ENCODE peak calls at places on chromosomes 13 and 19, in four cellular contexts. Y is Peyer's patch, Z is body of pancreas, Q is IMR-90. R is an unnamed sample. For H3K4me1 and H3K27me3, the result is how much of the 10 kb centered on the place peaks cover.

GRCh38 chr13:55001881-55002280 is 1973.3 kb downstream of the OLFM4 start:
- DNase-seq in Y (no peak), Z (no peak), Q (no peak), R (no peak)

GRCh38 chr19:43595605-43595998 is 332 bp downstream of the IRGQ start:
- DNase-seq in Y (peak), Z (no peak), Q (no peak), R (no peak)

GRCh38 chr19:1672038-1672768 is 19.8 kb upstream of the TCF3 start:
- DNase-seq in Y (peak), Z (no peak), Q (peak), R (no peak)

GRCh38 chr13:71254384-71254783 is 612.6 kb downstream of the DACH1 start:
- DNase-seq in Y (no peak), Z (no peak), Q (no peak), R (no peak)

GRCh38 chr19:57829316-57829715 is 783 bp upstream of the ZNF587B start:
- DNase-seq in Y (no peak), Z (no peak), Q (peak), R (no peak)

GRCh38 chr19:39497850-39498261 is 891 bp upstream of the DLL3 start:
- DNase-seq in Y (peak), Z (peak), Q (peak), R (no peak)

GRCh38 chr19:5693195-5694166 is 3.4 kb downstream of the RPL36 start:
- DNase-seq in Y (no peak), Z (no peak), Q (no peak), R (no peak)

GRCh38 chr13:48575014-48575413 is 42.1 kb upstream of the RCBTB2 start:
- DNase-seq in Y (no peak), Z (no peak), Q (no peak), R (no peak)

GRCh38 chr13:99374994-99375805 is 68.0 kb upstream of the GPR183 start:
- DNase-seq in Y (peak), Z (no peak), Q (no peak), R (peak)

GRCh38 chr13:100537951-100538462 is 50.6 kb downstream of the GGACT start:
- DNase-seq in Y (no peak), Z (no peak), Q (no peak), R (no peak)

GRCh38 chr19:6271721-6272410 is 7.9 kb downstream of the MLLT1 start:
- DNase-seq in Y (peak), Z (peak), Q (peak), R (peak)

GRCh38 chr19:55156202-55157063 is 1.1 kb downstream of the TNNI3 start:
- DNase-seq in Y (no peak), Z (peak), Q (peak), R (no peak)

GRCh38 chr13:21852043-21852442 is 181.2 kb downstream of the FGF9 start:
- DNase-seq in Y (no peak), Z (no peak), Q (peak), R (no peak)

GRCh38 chr19:3801412-3802096 is 15.4 kb upstream of the MATK start:
- DNase-seq in Y (peak), Z (peak), Q (no peak), R (no peak)

GRCh38 chr13:94093652-94094310 is 385.7 kb downstream of the DCT start:
- DNase-seq in Y (no peak), Z (no peak), Q (peak), R (no peak)

GRCh38 chr13:60120617-60121016 is 43.1 kb downstream of the DIAPH3 start:
- DNase-seq in Y (no peak), Z (no peak), Q (no peak), R (no peak)

GRCh38 chr13:102620512-102620911 is 23.7 kb downstream of the TPP2 start:
- DNase-seq in Y (no peak), Z (no peak), Q (no peak), R (no peak)

GRCh38 chr13:28138756-28139470 is 568 bp downstream of the PAN3 start:
- DNase-seq in Y (peak), Z (peak), Q (peak), R (peak)

GRCh38 chr13:90618133-90618532 is 729.4 kb upstream of the MIR17HG start:
- DNase-seq in Y (no peak), Z (no peak), Q (no peak), R (no peak)

GRCh38 chr13:100818706-100819105 is 144.1 kb upstream of the TMTC4 start:
- DNase-seq in Y (no peak), Z (no peak), Q (no peak), R (no peak)

GRCh38 chr13:112341976-112342735 is 34.0 kb upstream of the SPACA7 start:
- DNase-seq in Y (no peak), Z (no peak), Q (no peak), R (no peak)

GRCh38 chr13:19093437-19093836 is 88.2 kb downstream of the TUBA3C start:
- DNase-seq in Y (no peak), Z (no peak), Q (no peak), R (no peak)

GRCh38 chr13:114101325-114101821 is 31.1 kb downstream of the RASA3 start:
- DNase-seq in Y (no peak), Z (peak), Q (no peak), R (no peak)

GRCh38 chr13:67062160-67062559 is 168.0 kb downstream of the PCDH9 start:
- DNase-seq in Y (no peak), Z (no peak), Q (no peak), R (no peak)

GRCh38 chr19:7010722-7011593 is 10.3 kb downstream of the MBD3L2B start:
- DNase-seq in Y (no peak), Z (no peak), Q (no peak), R (no peak)

GRCh38 chr19:4613258-4613751 is 26.0 kb upstream of the TNFAIP8L1 start:
- DNase-seq in Y (no peak), Z (no peak), Q (no peak), R (no peak)

GRCh38 chr19:4379383-4380253 is 20.7 kb downstream of the SH3GL1 start:
- DNase-seq in Y (peak), Z (peak), Q (peak), R (peak)

GRCh38 chr19:3683405-3683865 is 16.8 kb downstream of the PIP5K1C start:
- DNase-seq in Y (no peak), Z (no peak), Q (no peak), R (no peak)

GRCh38 chr13:110329258-110329657 is 22.2 kb downstream of the COL4A2 start:
- DNase-seq in Y (no peak), Z (no peak), Q (no peak), R (no peak)

GRCh38 chr13:110328509-110328908 is 21.4 kb downstream of the COL4A2 start:
- DNase-seq in Y (no peak), Z (no peak), Q (no peak), R (no peak)

GRCh38 chr13:110331362-110331761 is 24.3 kb downstream of the COL4A2 start:
- DNase-seq in Y (no peak), Z (no peak), Q (peak), R (no peak)

GRCh38 chr13:110329798-110330461 is 22.8 kb downstream of the COL4A2 start:
- DNase-seq in Y (no peak), Z (no peak), Q (peak), R (no peak)

DNA sequence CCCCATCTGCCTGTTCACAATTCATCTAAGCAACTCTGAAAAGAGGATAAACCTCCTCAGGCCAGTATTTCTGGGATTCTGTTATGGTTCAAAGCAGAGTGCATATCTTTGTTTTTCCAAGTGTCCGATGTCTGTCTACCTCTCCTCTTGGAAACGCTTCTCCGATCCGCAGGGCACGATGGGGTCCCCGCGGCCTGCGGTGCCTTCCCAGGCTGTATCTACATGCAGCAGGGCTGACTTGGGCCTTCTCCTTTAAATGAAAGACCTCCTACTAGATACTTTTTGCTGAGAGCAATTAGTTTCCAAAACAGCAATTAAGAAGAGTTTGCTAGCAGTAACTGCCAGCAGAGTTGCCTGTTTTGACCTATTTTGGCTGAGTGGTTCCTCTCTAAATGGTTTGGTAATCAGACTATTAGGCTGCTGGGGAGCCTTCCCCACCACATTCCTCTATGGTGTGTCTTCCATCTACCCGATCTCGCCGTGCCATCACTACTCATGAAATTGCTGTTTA is 23.5 kb downstream of the COL4A2 start:
- DNase-seq in Y (no peak), Z (no peak), Q (peak), R (no peak)
- H3K4me1 ChIP-seq in Y (under half), Z (under half), Q (half or more), R (under half)

GRCh38 chr19:19529783-19530422 is 1.2 kb downstream of the YJEFN3 start:
- DNase-seq in Y (no peak), Z (no peak), Q (no peak), R (no peak)
- TF ChIP-seq POLR2A in Y (no peak), Z (no peak), Q (no peak), R (no peak)

DNA sequence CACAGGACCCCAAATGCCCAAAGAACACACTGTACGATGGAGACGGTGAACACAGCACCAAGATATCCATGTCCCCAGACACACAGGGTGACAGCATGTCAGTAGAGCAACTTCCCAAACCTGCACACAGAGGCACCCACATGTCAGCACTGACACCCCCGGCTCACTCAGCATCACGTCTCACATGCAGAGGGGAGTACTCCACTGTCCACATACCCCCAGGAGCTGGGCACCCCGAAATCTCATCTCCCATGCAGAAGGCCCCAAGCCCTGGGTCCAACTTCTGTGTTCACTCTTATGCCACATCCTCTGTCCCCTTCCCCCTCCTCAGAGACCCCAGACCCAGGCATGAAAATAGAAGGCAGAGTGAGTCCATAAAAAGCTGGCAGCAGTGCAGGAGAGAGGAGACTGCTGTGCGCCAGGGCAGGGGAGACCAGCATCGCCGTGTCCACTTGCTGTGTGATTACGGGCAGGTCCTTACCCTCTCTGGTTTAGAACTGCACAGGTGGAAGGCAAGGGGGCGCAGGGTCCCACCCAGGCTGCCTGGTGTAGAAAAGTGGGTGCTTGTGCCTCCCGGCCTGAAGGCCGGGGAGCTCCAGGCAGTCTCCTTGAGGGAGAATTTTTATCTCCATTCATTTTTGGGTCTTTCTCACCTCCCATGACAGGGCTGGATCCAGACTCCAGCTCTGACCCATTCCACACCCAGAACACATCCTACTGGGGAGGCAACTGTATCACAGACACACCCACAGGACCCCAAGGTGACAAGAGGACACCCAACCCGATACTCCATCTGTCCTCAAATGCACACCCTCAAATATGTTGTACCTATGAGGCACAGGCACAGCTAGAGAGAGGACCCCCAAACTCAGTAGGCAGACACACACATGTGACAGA is 17.0 kb downstream of the ERFL start:
- DNase-seq in Y (no peak), Z (no peak), Q (no peak), R (no peak)
- H3K27me3 ChIP-seq in Y (under half), Z (under half), Q (under half), R (under half)

GRCh38 chr19:21398851-21399250 is 1.9 kb downstream of the ZNF493 start:
- DNase-seq in Y (no peak), Z (no peak), Q (peak), R (no peak)
- H3K4me1 ChIP-seq in Y (under half), Z (under half), Q (under half), R (under half)

DNA sequence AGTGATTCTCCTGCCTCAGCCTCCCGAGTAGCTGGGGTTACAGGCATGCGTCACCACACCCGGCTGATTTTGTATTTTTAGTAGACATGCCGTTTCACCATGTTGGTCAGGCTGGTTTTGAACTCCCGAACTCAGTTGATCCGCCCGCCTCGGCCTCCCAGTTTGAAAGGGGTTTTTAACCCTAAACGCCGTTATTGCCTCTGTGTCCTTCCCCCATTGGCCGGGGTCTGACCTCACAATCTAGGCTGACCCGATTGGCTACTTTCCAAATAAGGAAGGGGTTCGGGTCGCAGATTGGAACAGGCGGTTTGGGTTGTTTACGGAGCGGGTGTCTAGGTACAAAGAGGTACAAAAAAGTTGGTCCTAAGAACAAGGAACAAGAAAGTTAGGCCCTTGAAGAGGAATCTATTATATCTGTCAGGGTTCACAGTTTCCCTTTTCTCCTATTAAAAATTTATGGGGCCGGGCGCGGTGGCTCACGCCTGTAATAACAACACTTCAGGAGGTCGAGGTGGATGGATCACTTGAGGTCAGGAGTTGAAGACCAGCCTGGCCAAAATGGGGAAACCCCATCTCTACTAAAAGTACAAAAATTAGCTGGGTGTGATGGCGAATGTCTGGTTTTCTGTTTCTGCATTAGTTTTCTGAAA is 1.0 kb downstream of the ZNF253 start:
- DNase-seq in Y (peak), Z (no peak), Q (no peak), R (no peak)
- TF ChIP-seq POLR2A in Y (no peak), Z (no peak), Q (no peak), R (no peak)